ENCODE peak calls at places on chromosomes 16 and 17, in eight cellular contexts. P, Q, D, E, J, R, Y and L are unnamed samples.

GRCh38 chr17:60743812-60744211 is 66.2 kb downstream of the BCAS3 start:
- DNase-seq in J (no peak), R (no peak), Y (peak), P (no peak), E (no peak), Q (no peak), D (no peak), L (peak)

GRCh38 chr16:81585785-81586184 is 141.2 kb downstream of the CMIP start:
- DNase-seq in P (no peak), Y (peak), Q (no peak), R (no peak), D (no peak), E (no peak), J (no peak), L (peak)

GRCh38 chr17:58535431-58535830 is 21.0 kb upstream of the MTMR4 start:
- DNase-seq in Y (no peak), R (no peak), J (no peak), P (no peak), D (no peak), Q (no peak), E (no peak), L (no peak)

GRCh38 chr16:67407176-67407787 is 9.0 kb downstream of the ZDHHC1 start:
- DNase-seq in R (no peak), P (no peak), E (no peak), J (no peak), Y (no peak), Q (no peak), D (no peak), L (no peak)

GRCh38 chr16:56382901-56383355 is 42.4 kb downstream of the AMFR start:
- DNase-seq in Y (no peak), J (no peak), D (no peak), Q (no peak), R (no peak), P (peak), E (no peak), L (peak)

GRCh38 chr16:55401036-55401435 is 77.0 kb downstream of the IRX6 start:
- DNase-seq in J (no peak), Q (no peak), R (no peak), E (no peak), P (no peak), D (no peak), Y (no peak), L (no peak)

GRCh38 chr16:4232541-4233386 is 9.1 kb downstream of the SRL start:
- DNase-seq in R (no peak), E (peak), J (no peak), D (peak), Q (no peak), P (no peak), Y (no peak), L (no peak)

GRCh38 chr17:66306413-66306812 is 4.0 kb downstream of the PRKCA start:
- DNase-seq in J (no peak), Y (no peak), P (no peak), Q (no peak), R (no peak), D (no peak), E (no peak), L (no peak)

GRCh38 chr17:3827124-3827773 is 18.8 kb downstream of the NCBP3 start:
- DNase-seq in P (peak), Y (peak), J (peak), E (no peak), R (peak), Q (no peak), D (no peak), L (peak)

GRCh38 chr16:51242281-51242994 is 91.4 kb upstream of the SALL1 start:
- DNase-seq in P (no peak), E (no peak), R (no peak), D (no peak), J (no peak), Y (no peak), Q (no peak), L (no peak)

GRCh38 chr17:3885970-3886369 is 6.9 kb downstream of the CAMKK1 start:
- DNase-seq in Y (no peak), J (no peak), E (no peak), R (no peak), P (peak), D (no peak), Q (no peak), L (peak)

GRCh38 chr16:1048442-1049112 is 24.0 kb upstream of the SSTR5 start:
- DNase-seq in D (peak), R (no peak), E (peak), P (peak), J (no peak), Y (peak), Q (no peak), L (no peak)

GRCh38 chr17:45172541-45173286 is 11.0 kb downstream of the HEXIM2 start:
- DNase-seq in Y (peak), J (peak), P (peak), Q (no peak), E (peak), D (peak), R (peak), L (peak)

GRCh38 chr17:32496348-32497078 is 9.7 kb downstream of the CDK5R1 start:
- DNase-seq in Q (no peak), Y (no peak), E (peak), J (no peak), R (no peak), D (peak), P (no peak), L (no peak)

GRCh38 chr16:29738514-29738913 is 7.3 kb downstream of the C16orf54 start:
- DNase-seq in E (no peak), P (no peak), R (no peak), Y (no peak), Q (no peak), J (no peak), D (no peak), L (peak)

GRCh38 chr17:4635823-4636375 is 5.6 kb downstream of the ALOX15 start:
- DNase-seq in E (no peak), Y (peak), Q (no peak), D (no peak), R (no peak), J (no peak), P (no peak), L (no peak)

GRCh38 chr17:8002646-8003593 is 505 bp downstream of the GUCY2D start:
- DNase-seq in R (no peak), D (no peak), Y (peak), E (no peak), Q (no peak), J (no peak), P (no peak), L (no peak)

GRCh38 chr16:10256855-10257641 is 74.8 kb upstream of the GRIN2A start:
- DNase-seq in Q (no peak), E (no peak), R (peak), J (peak), Y (peak), P (peak), D (no peak), L (peak)

GRCh38 chr17:74410001-74410443 is 21.9 kb upstream of the GPRC5C start:
- DNase-seq in J (no peak), Y (no peak), R (no peak), E (no peak), Q (no peak), D (no peak), P (no peak), L (no peak)

GRCh38 chr16:28882476-28883180 is 4.3 kb downstream of the ATP2A1 start:
- DNase-seq in D (no peak), Y (peak), P (no peak), E (peak), R (no peak), Q (no peak), J (no peak), L (no peak)

GRCh38 chr17:79617740-79618382 is 7.0 kb upstream of the RBFOX3 start:
- DNase-seq in D (peak), P (no peak), Q (no peak), R (no peak), J (no peak), E (peak), Y (no peak), L (no peak)

GRCh38 chr17:46812624-46813318 is 5.7 kb downstream of the WNT3 start:
- DNase-seq in J (no peak), R (no peak), D (no peak), E (no peak), Y (no peak), P (no peak), Q (no peak), L (no peak)

GRCh38 chr16:88456356-88457292 is 3.5 kb downstream of the ZFPM1 start:
- DNase-seq in P (no peak), J (no peak), D (no peak), R (no peak), Y (no peak), Q (no peak), E (no peak), L (no peak)

GRCh38 chr16:66459878-66460277 is 32.8 kb downstream of the BEAN1 start:
- DNase-seq in R (no peak), Q (no peak), J (no peak), Y (peak), P (no peak), E (no peak), D (no peak), L (no peak)

GRCh38 chr17:82648761-82649474 is 674 bp upstream of the WDR45B start:
- DNase-seq in J (peak), Y (peak), P (no peak), D (peak), R (peak), Q (peak), E (peak), L (peak)

GRCh38 chr16:3292604-3293003 is 9.3 kb downstream of the ZNF263 start:
- DNase-seq in J (no peak), Y (no peak), D (no peak), Q (no peak), R (no peak), P (no peak), E (no peak), L (no peak)

GRCh38 chr17:78624461-78625216 is 47.4 kb upstream of the DNAH17 start:
- DNase-seq in P (no peak), D (no peak), J (no peak), R (no peak), Q (no peak), E (no peak), Y (no peak), L (no peak)

GRCh38 chr17:40115101-40115436 is 6.7 kb upstream of the MSL1 start:
- DNase-seq in R (no peak), P (no peak), Y (no peak), D (no peak), Q (no peak), E (no peak), J (no peak), L (no peak)

DNA sequence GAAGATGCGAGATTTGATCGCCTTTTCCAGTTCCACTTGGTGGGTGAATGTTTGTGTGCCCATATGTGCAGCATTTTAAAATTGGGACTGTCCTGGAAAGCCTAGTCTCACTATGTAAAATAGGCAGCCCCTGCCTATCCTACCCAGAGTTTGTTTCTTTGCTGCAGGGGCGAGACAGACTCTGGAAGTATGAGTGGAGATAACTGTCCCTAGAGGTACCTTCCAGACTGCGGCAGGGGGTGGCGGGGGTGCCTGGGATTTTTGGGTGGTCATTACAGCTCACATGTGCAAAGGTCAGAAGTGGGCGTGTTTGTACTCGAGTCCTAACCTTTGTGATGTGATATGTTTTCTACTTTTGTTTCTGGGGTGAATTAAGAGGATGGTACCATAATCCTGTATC is 36.6 kb downstream of the MPRIP start:
- DNase-seq in Y (no peak), D (no peak), P (no peak), R (no peak), Q (no peak), J (no peak), E (no peak), L (no peak)
- H3K27ac ChIP-seq in Y (no peak), D (peak), P (peak), R (no peak), Q (no peak), J (no peak), E (peak), L (peak)

DNA sequence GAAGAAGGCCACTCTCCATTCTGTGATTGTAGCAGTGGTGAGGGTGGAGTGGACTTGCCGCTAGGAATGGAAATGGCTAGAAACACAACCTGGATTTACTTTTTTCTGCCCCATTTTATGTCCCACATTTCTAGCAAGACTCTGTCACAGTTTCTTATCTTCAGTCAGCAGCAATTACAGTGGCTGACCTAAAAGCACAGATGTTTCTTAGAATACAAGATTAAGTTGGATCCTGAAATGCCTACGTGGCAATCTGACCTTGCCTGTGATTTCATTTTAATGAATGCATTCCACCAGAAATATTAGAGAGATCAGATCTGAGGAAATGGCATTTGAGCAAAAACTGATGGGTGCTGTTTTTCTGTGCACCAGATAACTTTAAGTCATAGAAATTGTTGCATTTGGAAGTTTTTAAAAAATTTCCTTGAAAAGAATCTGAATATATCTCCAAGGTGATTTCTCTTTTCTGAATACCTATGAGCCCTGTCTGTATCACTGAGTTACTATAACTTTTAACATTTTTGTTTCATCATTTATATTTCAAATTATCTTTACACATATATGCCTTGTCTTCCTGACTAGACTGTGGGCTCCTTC is 5.4 kb downstream of the HEATR3 start:
- DNase-seq in Y (no peak), P (no peak), J (no peak), Q (no peak), D (no peak), E (no peak), R (no peak), L (no peak)
- H3K27ac ChIP-seq in Y (no peak), P (no peak), J (no peak), Q (no peak), D (no peak), E (no peak), R (no peak), L (no peak)

DNA sequence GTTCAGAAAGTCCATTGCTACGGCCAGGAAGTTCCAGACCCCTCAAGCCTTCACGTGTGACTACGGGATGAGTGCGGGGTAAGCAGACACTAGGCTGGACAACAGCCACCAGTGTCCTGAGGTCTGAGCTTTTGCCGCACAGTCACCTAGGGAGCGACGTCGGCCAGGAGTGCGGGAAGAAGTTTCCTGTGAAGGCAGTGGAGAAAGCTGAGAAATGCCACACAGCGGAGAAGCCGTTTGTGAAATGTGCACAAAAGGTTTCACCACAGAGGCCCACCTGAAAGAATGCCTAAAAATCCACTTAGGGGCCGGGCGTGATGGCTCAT is 47.4 kb downstream of the SHCBP1 start:
- DNase-seq in R (no peak), Y (no peak), Q (no peak), J (no peak), E (no peak), D (no peak), P (no peak), L (no peak)
- H3K27ac ChIP-seq in R (no peak), Y (no peak), Q (no peak), J (no peak), E (no peak), D (no peak), P (peak), L (no peak)

DNA sequence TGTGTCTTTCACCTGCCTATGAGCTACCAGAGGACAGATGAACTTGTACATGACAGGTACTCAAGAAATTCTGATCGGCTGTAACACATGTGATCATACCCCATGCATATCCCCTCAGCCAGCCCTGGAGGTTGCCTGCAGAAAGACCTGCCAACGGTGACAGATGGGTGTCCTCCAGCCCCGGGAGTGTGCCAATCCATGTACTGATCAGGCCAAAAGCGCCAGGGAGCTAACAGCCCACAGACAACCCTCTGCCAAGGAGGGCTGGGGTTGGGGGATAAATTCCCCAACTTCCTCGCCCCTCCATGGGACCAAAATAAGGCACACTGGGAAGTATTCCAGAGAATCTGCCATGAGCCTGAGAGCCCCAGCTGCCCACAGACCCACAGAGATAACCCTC is 189.4 kb downstream of the CCT6B start:
- DNase-seq in D (no peak), J (no peak), Q (no peak), R (no peak), P (no peak), Y (no peak), E (no peak), L (no peak)
- H3K27ac ChIP-seq in D (no peak), J (no peak), Q (no peak), R (no peak), P (no peak), Y (no peak), E (no peak), L (no peak)

GRCh38 chr17:77105706-77106105 is 35.1 kb upstream of the SEC14L1 start:
- DNase-seq in Y (no peak), E (no peak), Q (no peak), D (no peak), P (no peak), R (no peak), J (no peak), L (no peak)
- H3K27ac ChIP-seq in Y (peak), E (no peak), Q (no peak), D (no peak), P (no peak), R (no peak), J (no peak), L (no peak)

DNA sequence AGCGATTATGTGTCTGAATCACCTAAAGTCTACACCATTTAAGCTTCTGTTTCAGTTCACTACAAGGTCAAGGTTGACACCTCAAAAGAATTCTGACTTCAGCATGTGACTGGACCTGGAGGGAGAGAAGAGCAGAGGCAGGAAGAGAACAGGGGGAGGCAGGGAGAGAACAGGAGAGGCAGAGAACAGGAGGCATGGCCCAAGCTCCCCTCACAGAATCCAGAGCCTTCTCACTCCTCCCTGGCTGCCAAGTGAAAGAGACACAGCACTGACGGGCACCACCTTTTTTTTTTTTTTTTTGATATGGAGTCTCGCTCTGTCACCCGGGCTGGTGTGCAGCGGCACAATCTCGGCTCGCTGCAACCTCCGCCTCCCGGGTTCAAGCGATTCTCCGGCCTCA is 11.4 kb downstream of the GGA2 start:
- DNase-seq in R (no peak), J (no peak), Y (no peak), Q (no peak), P (no peak), E (no peak), D (peak), L (no peak)
- H3K27ac ChIP-seq in R (peak), J (no peak), Y (no peak), Q (peak), P (no peak), E (no peak), D (peak), L (no peak)